ENCODE peak calls at places on chromosome 20, in six cellular contexts. C is stimulated activated effector memory CD8-positive, alpha-beta T cell treated with anti-CD3 and anti-CD28 coated beads, Interleukin-12 subunit alpha, Interleukin-12 subunit beta, amount 100 ng/mL, for 72 hours; Z is pancreas; Q is HCEC 1CT; V is B cell; M is AG20443. A is an unnamed sample.

GRCh38 chr20:24636626-24637025 is 167.2 kb downstream of the SYNDIG1 start:
- DNase-seq in C (no peak), M (no peak), Z (no peak), Q (no peak), V (no peak), A (no peak)

GRCh38 chr20:38184098-38184497 is 19.0 kb upstream of the TGM2 start:
- DNase-seq in M (no peak), V (no peak), Q (no peak), Z (no peak), C (no peak), A (no peak)

GRCh38 chr20:41392871-41393704 is 26.5 kb upstream of the EMILIN3 start:
- DNase-seq in V (no peak), Z (no peak), Q (no peak), C (no peak), M (peak; percentile 42), A (no peak)

GRCh38 chr20:5511505-5511904 is 194.8 kb upstream of the PROKR2 start:
- DNase-seq in Z (no peak), M (no peak), C (no peak), V (no peak), Q (no peak), A (no peak)

GRCh38 chr20:24379116-24379927 is 90.1 kb upstream of the SYNDIG1 start:
- DNase-seq in V (no peak), Q (no peak), C (no peak), M (peak; percentile 72), Z (no peak), A (no peak)

GRCh38 chr20:14657231-14657630 is 319.8 kb upstream of the FLRT3 start:
- DNase-seq in V (no peak), C (no peak), Q (no peak), Z (no peak), M (no peak), A (no peak)

GRCh38 chr20:58893355-58894151 is 41.0 kb downstream of the GNAS start:
- DNase-seq in M (no peak), Z (no peak), Q (peak; percentile 48), C (peak; percentile 69), V (no peak), A (peak; percentile 52)

GRCh38 chr20:25864986-25865714 is 168.5 kb upstream of the ZNF337 start:
- DNase-seq in Q (no peak), Z (no peak), M (no peak), V (no peak), C (no peak), A (no peak)

GRCh38 chr20:47586648-47587306 is 85.1 kb downstream of the NCOA3 start:
- DNase-seq in M (no peak), C (no peak), Q (no peak), Z (no peak), V (no peak), A (no peak)

GRCh38 chr20:32474717-32474966 is 110.5 kb downstream of the NOL4L start:
- DNase-seq in V (peak; percentile 38), C (no peak), Z (no peak), Q (no peak), M (no peak), A (no peak)

GRCh38 chr20:62639765-62640164 is 2.5 kb upstream of the SLCO4A1 start:
- DNase-seq in Q (no peak), V (no peak), Z (no peak), C (no peak), M (no peak), A (no peak)

GRCh38 chr20:51014797-51015722 is 7.8 kb downstream of the KCNG1 start:
- DNase-seq in Q (peak; percentile 59), C (peak; percentile 65), M (peak; percentile 89), Z (peak; percentile 22), V (no peak), A (peak; percentile 89)

GRCh38 chr20:63333241-63333836 is 27.8 kb downstream of the CHRNA4 start:
- DNase-seq in Z (no peak), Q (no peak), C (no peak), V (no peak), M (no peak), A (no peak)

GRCh38 chr20:47412073-47412472 is 55.6 kb upstream of the ZMYND8 start:
- DNase-seq in Z (no peak), V (peak; percentile 64), M (no peak), Q (no peak), C (no peak), A (no peak)

GRCh38 chr20:35395728-35396127 is 16.0 kb downstream of the UQCC1 start:
- DNase-seq in C (no peak), Q (peak; percentile 26), Z (peak; percentile 58), M (peak; percentile 76), V (no peak), A (no peak)

GRCh38 chr20:1806456-1806855 is 88.8 kb upstream of the SIRPA start:
- DNase-seq in C (no peak), M (no peak), Q (no peak), V (no peak), Z (no peak), A (no peak)

GRCh38 chr20:24965065-24965919 is 16.2 kb downstream of the CST7 start:
- DNase-seq in C (no peak), Q (no peak), M (no peak), Z (no peak), V (no peak), A (no peak)

GRCh38 chr20:24948939-24949679 is at the start of gene CST7:
- DNase-seq in Q (no peak), V (no peak), Z (no peak), C (peak; percentile 90), M (no peak), A (no peak)

GRCh38 chr20:51529027-51529749 is 13.3 kb downstream of the NFATC2 start:
- DNase-seq in M (peak; percentile 79), Q (no peak), C (peak; percentile 71), V (no peak), Z (no peak), A (no peak)

GRCh38 chr20:47360489-47361267 is 4.2 kb upstream of the ZMYND8 start:
- DNase-seq in M (peak; percentile 60), C (no peak), Z (peak; percentile 76), Q (peak; percentile 87), V (no peak), A (peak; percentile 98)